ENCODE peak calls at places on chromosomes 11 and 22, in seven cellular contexts. F is stomach, Q is ovary, U is transverse colon, N is upper lobe of left lung, M is A549, T is suprapubic skin. Y is an unnamed sample.

GRCh38 chr22:35838849-35839646 is 121.4 kb downstream of the APOL5 start:
- DNase-seq in N (no peak), Q (peak; percentile 62), U (peak; percentile 28), F (no peak), T (no peak), M (peak; percentile 54), Y (peak; percentile 84)

GRCh38 chr11:81222491-81222890 is 1511.2 kb downstream of the FAM181B start:
- DNase-seq in Q (no peak), U (no peak), F (no peak), N (no peak), T (no peak), M (no peak), Y (no peak)

GRCh38 chr11:61294717-61295595 is at the start of gene VWCE:
- DNase-seq in N (peak; percentile 91), Q (peak; percentile 71), M (peak; percentile 50), T (no peak), F (peak; percentile 71), U (peak; percentile 38), Y (peak; percentile 70)

GRCh38 chr11:95625164-95626017 is 164.2 kb downstream of the FAM76B start:
- DNase-seq in Q (no peak), F (no peak), M (no peak), T (no peak), U (no peak), N (no peak), Y (no peak)

GRCh38 chr11:86559311-86559945 is 113.0 kb downstream of the ME3 start:
- DNase-seq in F (no peak), T (no peak), Q (peak; percentile 37), N (no peak), U (no peak), M (no peak), Y (peak; percentile 69)

GRCh38 chr11:57085604-57086003 is 96.1 kb upstream of the LRRC55 start:
- DNase-seq in U (no peak), T (no peak), Q (no peak), F (no peak), N (no peak), M (peak; percentile 16), Y (no peak)

GRCh38 chr11:31340903-31341572 is 28.5 kb downstream of the DCDC1 start:
- DNase-seq in T (no peak), U (no peak), M (peak; percentile 49), N (no peak), F (no peak), Q (no peak), Y (no peak)

GRCh38 chr22:27668828-27669797 is 132.4 kb downstream of the MN1 start:
- DNase-seq in U (peak; percentile 56), Q (no peak), F (no peak), N (no peak), M (peak; percentile 87), T (no peak), Y (no peak)

GRCh38 chr11:17563961-17564686 is 17.1 kb downstream of the OTOG start:
- DNase-seq in N (no peak), U (no peak), T (peak; percentile 48), F (no peak), Q (no peak), M (no peak), Y (peak; percentile 57)

GRCh38 chr11:66492161-66492865 is 12.1 kb downstream of the DPP3 start:
- DNase-seq in Q (no peak), F (no peak), U (no peak), N (peak; percentile 62), T (no peak), M (no peak), Y (no peak)

GRCh38 chr11:35990170-35990569 is 46.3 kb downstream of the LDLRAD3 start:
- DNase-seq in N (no peak), T (no peak), F (no peak), U (no peak), Q (no peak), M (no peak), Y (no peak)

GRCh38 chr11:62678433-62678769 is 472 bp downstream of the UBXN1 start:
- DNase-seq in U (no peak), M (no peak), F (no peak), T (no peak), Q (no peak), N (no peak), Y (peak; percentile 64)

GRCh38 chr11:62680825-62681240 is 2.0 kb upstream of the UBXN1 start:
- DNase-seq in F (peak; percentile 47), T (no peak), M (peak; percentile 88), U (peak; percentile 53), N (no peak), Q (no peak), Y (peak; percentile 73)

GRCh38 chr11:62677160-62677559 is 1.7 kb downstream of the UBXN1 start:
- DNase-seq in F (no peak), N (no peak), T (no peak), U (no peak), M (no peak), Q (no peak), Y (no peak)

GRCh38 chr11:62677709-62678108 is 1.2 kb downstream of the UBXN1 start:
- DNase-seq in Q (no peak), T (no peak), U (no peak), M (no peak), N (no peak), F (no peak), Y (no peak)

DNA sequence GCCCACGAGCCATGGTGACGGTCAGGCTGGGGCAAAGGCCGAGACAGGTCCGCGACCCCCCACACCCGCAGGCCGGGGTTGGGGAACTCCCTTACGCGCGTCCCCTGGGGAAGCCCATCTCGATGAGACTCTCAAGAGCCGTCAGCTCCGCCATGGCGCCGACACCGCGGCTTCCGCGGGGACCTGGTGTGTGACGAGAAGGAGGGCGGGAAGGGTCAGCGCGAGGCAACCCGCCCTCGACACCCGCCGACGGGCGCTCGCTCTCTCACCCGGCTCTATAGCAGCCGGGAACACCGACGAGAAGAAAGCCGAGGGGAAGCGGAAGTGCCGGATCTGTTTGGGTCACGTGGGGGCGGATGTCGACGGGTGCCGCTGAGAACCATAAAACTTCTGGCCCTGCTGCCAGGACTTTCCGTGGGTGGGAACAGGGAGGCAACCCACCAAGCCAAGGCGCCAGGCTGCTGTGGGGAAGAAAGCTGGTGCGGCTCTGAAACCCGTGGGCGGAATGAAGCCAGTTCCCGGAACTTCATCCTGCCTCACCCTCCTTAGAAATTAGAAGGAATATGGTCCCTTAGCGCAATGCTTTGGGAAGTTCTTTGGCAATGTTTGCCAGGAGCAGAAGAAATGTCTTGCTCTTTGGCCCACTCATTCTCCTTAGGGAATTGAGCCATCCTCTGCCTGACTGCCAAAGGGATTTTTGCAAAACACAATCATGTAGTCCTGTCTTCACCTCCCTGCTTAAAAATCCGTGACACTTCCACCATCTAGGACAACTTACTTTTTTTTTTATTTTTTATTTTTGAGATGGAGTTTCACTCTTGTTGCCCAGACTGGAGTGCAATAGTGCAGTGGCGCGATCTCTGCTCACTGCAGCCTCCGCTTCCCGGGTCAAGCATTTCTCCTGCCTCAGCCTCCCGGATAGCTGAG is at the start of gene UBXN1:
- DNase-seq in F (peak; percentile 89), Q (peak; percentile 88), T (peak; percentile 97), M (peak; percentile 87), N (peak; percentile 92), U (peak; percentile 92), Y (peak; percentile 96)
- TF ChIP-seq POLR2A in F (no peak), Q (peak; percentile 57), T (peak; percentile 65), M (peak; percentile 57), N (peak; percentile 85), U (peak; percentile 81), Y (peak; percentile 74)

GRCh38 chr11:102603091-102603490 is 22.0 kb downstream of the MMP20 start:
- DNase-seq in U (no peak), N (no peak), M (no peak), Q (no peak), T (no peak), F (no peak), Y (no peak)

GRCh38 chr11:102598272-102598671 is 26.9 kb downstream of the MMP20 start:
- DNase-seq in M (no peak), F (no peak), Q (no peak), N (no peak), U (no peak), T (no peak), Y (no peak)

GRCh38 chr11:102600666-102601065 is 24.5 kb downstream of the MMP20 start:
- DNase-seq in F (no peak), T (no peak), U (no peak), M (peak; percentile 46), Q (no peak), N (no peak), Y (no peak)

GRCh38 chr11:102596578-102596977 is 28.6 kb downstream of the MMP20 start:
- DNase-seq in T (no peak), F (no peak), N (no peak), U (no peak), M (no peak), Q (no peak), Y (no peak)

DNA sequence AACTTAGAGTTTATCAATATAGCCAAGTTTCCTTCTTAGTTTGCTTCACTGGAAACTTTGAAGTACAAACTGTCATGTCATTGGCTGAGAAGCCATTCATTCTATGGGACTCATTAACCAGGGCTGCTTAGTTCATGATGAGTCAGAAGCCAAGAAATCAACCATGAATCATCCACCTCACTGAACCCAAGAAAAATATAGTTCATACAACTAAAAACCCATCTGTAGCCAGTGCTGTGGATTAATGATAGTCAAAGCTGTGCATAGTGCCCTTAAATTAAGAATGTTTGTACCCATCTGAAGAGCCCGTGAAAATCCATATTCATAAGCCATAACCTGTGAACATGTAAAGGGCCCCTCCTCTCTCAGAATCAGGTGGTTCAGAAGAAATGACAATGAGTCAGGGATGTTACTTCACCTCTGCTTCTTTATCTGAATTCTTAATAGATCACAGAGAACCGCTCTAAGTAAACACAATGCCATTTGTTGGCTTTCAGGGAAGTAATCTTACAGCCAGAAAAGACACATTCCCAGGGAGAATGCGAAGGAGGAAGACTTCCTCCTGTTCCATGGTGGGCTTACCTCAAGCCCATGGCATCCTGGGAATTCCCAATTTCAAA is 25.4 kb downstream of the MMP20 start:
- DNase-seq in T (no peak), N (no peak), U (no peak), M (peak; percentile 94), F (no peak), Q (no peak), Y (no peak)
- TF ChIP-seq EP300 in T (no peak), N (no peak), U (no peak), M (peak; percentile 88), F (no peak), Q (no peak), Y (no peak)

GRCh38 chr11:12792018-12792417 is 117.8 kb downstream of the TEAD1 start:
- DNase-seq in F (no peak), U (no peak), Q (no peak), M (no peak), T (no peak), N (no peak), Y (no peak)

GRCh38 chr11:12791245-12791644 is 117.0 kb downstream of the TEAD1 start:
- DNase-seq in U (no peak), Q (no peak), T (no peak), F (no peak), N (no peak), M (no peak), Y (no peak)

GRCh38 chr11:12792590-12792989 is 118.4 kb downstream of the TEAD1 start:
- DNase-seq in N (no peak), M (no peak), F (no peak), Q (no peak), T (no peak), U (no peak), Y (no peak)

GRCh38 chr11:12794556-12795230 is 120.5 kb downstream of the TEAD1 start:
- DNase-seq in F (no peak), Q (no peak), N (peak; percentile 34), U (no peak), T (no peak), M (no peak), Y (no peak)

GRCh38 chr11:12793506-12793905 is 119.3 kb downstream of the TEAD1 start:
- DNase-seq in M (no peak), U (no peak), N (no peak), Q (no peak), F (no peak), T (no peak), Y (no peak)
- TF ChIP-seq POLR2A in M (no peak), U (no peak), N (no peak), Q (no peak), F (no peak), T (no peak), Y (no peak)

GRCh38 chr11:19974886-19975285 is 185.4 kb downstream of the DBX1 start:
- DNase-seq in Q (no peak), F (no peak), U (no peak), T (no peak), N (no peak), M (no peak), Y (no peak)
- TF ChIP-seq EP300 in Q (no peak), F (no peak), U (no peak), T (no peak), N (no peak), M (no peak), Y (no peak)